ENCODE peak calls at places on chromosomes 13 and 19, in four cellular contexts. E, F, U and Q are unnamed samples.

GRCh38 chr19:9156304-9156703 is 16.1 kb downstream of the ZNF317 start:
- DNase-seq in E (no peak), F (no peak), U (no peak), Q (no peak)

GRCh38 chr13:110379905-110380341 is 72.8 kb downstream of the COL4A2 start:
- DNase-seq in E (peak), F (no peak), U (no peak), Q (no peak)

GRCh38 chr13:55534306-55534705 is 1606.4 kb upstream of the PRR20A start:
- DNase-seq in E (no peak), F (no peak), U (no peak), Q (no peak)

GRCh38 chr13:40528881-40529280 is 137.6 kb downstream of the FOXO1 start:
- DNase-seq in E (no peak), F (no peak), U (no peak), Q (no peak)

GRCh38 chr19:4742717-4743646 is 19.3 kb upstream of the DPP9 start:
- DNase-seq in E (no peak), F (no peak), U (peak), Q (no peak)

GRCh38 chr13:47747901-47748300 is 253.2 kb downstream of the SUCLA2 start:
- DNase-seq in E (no peak), F (no peak), U (no peak), Q (no peak)

GRCh38 chr13:24741016-24741662 is 22.8 kb upstream of the RNF17 start:
- DNase-seq in E (no peak), F (no peak), U (no peak), Q (peak)

GRCh38 chr19:46845959-46846459 is 4.6 kb downstream of the AP2S1 start:
- DNase-seq in E (no peak), F (no peak), U (no peak), Q (no peak)

GRCh38 chr19:54478677-54479266 is 5.7 kb upstream of the CDC42EP5 start:
- DNase-seq in E (peak), F (peak), U (no peak), Q (peak)

GRCh38 chr19:48171584-48172170 is 1.2 kb downstream of the ZSWIM9 start:
- DNase-seq in E (no peak), F (no peak), U (no peak), Q (no peak)

GRCh38 chr13:113176292-113176691 is 17.8 kb downstream of the PROZ start:
- DNase-seq in E (no peak), F (no peak), U (no peak), Q (no peak)

GRCh38 chr19:13902993-13903555 is 2.8 kb downstream of the BRME1 start:
- DNase-seq in E (no peak), F (no peak), U (no peak), Q (no peak)

GRCh38 chr13:68125087-68125480 is 894.9 kb upstream of the PCDH9 start:
- DNase-seq in E (no peak), F (peak), U (no peak), Q (no peak)

GRCh38 chr13:68319384-68319783 is 1089.2 kb upstream of the PCDH9 start:
- DNase-seq in E (no peak), F (no peak), U (no peak), Q (no peak)

GRCh38 chr19:35619290-35619923 is 6.9 kb downstream of the HAUS5 start:
- DNase-seq in E (no peak), F (no peak), U (no peak), Q (no peak)

GRCh38 chr13:48318714-48319457 is 15.3 kb downstream of the RB1 start:
- DNase-seq in E (no peak), F (no peak), U (no peak), Q (no peak)

GRCh38 chr19:50835785-50836542 is 2.6 kb upstream of the KLK15 start:
- DNase-seq in E (peak), F (peak), U (peak), Q (peak)

GRCh38 chr19:46860846-46861690 is at the start of gene ARHGAP35:
- DNase-seq in E (no peak), F (no peak), U (peak), Q (peak)

GRCh38 chr19:28465317-28466086 is 747.4 kb downstream of the UQCRFS1 start:
- DNase-seq in E (peak), F (peak), U (no peak), Q (peak)

GRCh38 chr13:34338102-34338501 is 520.2 kb downstream of the RFC3 start:
- DNase-seq in E (no peak), F (no peak), U (no peak), Q (no peak)

GRCh38 chr13:38898481-38898880 is 92.2 kb downstream of the STOML3 start:
- DNase-seq in E (no peak), F (no peak), U (no peak), Q (no peak)

GRCh38 chr19:46115396-46116109 is 8.9 kb downstream of the IGFL3 start:
- DNase-seq in E (peak), F (peak), U (no peak), Q (peak)

GRCh38 chr19:39388657-39389056 is 2.2 kb downstream of the PAF1 start:
- DNase-seq in E (no peak), F (no peak), U (no peak), Q (no peak)